ENCODE peak calls at places on chromosomes 1 and 21, in eight cellular contexts. C, A, Q, B, J, K, O and H are unnamed samples.

GRCh38 chr1:26827663-26828062 is 1.2 kb downstream of the ZDHHC18 start:
- DNase-seq in K (no peak), O (no peak), Q (no peak), C (no peak), J (no peak), A (no peak), B (no peak), H (no peak)

GRCh38 chr1:201136696-201137392 is 9.9 kb upstream of the ASCL5 start:
- DNase-seq in C (no peak), K (no peak), A (no peak), B (no peak), O (no peak), J (no peak), Q (no peak), H (no peak)

GRCh38 chr1:203733009-203733863 is 31.7 kb upstream of the LAX1 start:
- DNase-seq in A (no peak), K (no peak), O (no peak), J (no peak), C (no peak), Q (no peak), B (no peak), H (no peak)

GRCh38 chr1:109454497-109455133 is 11.7 kb upstream of the SYPL2 start:
- DNase-seq in Q (no peak), K (no peak), O (no peak), C (no peak), A (no peak), B (peak), J (no peak), H (no peak)

GRCh38 chr1:64038965-64039926 is 164.2 kb upstream of the UBE2U start:
- DNase-seq in Q (peak), J (no peak), K (peak), A (no peak), C (no peak), O (peak), B (peak), H (peak)

GRCh38 chr1:4590766-4591165 is 63.6 kb upstream of the AJAP1 start:
- DNase-seq in A (no peak), O (no peak), B (no peak), K (no peak), J (no peak), C (no peak), Q (no peak), H (no peak)

GRCh38 chr1:93042134-93042821 is 36.8 kb upstream of the MTF2 start:
- DNase-seq in J (peak), O (no peak), Q (no peak), A (no peak), K (no peak), C (no peak), B (no peak), H (no peak)

GRCh38 chr1:24555591-24556413 is at the start of gene NCMAP:
- DNase-seq in C (no peak), J (peak), A (peak), K (peak), Q (no peak), O (no peak), B (no peak), H (no peak)

GRCh38 chr1:40877681-40878080 is 15.5 kb upstream of the CITED4 start:
- DNase-seq in Q (no peak), J (peak), C (no peak), B (peak), O (peak), A (peak), K (no peak), H (peak)

DNA sequence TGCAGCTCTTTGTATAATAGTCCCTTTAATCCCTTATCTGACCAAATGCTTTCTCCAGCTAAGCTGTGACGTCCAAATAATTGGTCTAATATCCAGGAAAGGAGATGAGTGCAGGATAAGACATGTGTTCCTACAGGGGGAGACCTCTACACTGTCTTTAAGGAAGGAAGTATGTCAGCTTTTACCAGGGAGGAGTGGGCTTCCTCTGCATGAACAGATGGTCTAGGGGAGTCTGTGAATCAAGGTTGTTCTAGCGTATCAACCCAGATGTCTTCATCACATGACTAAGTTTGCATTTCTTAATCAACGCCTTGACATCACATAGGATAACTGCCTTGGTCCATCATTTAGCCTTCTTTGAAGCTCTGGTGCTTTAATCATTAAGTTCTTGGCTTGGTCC is 528.2 kb downstream of the MRPL39 start:
- DNase-seq in K (no peak), B (no peak), A (no peak), C (no peak), J (no peak), Q (no peak), O (no peak), H (no peak)
- TF ChIP-seq CTCF in K (no peak), B (no peak), A (no peak), C (no peak), J (no peak), Q (no peak), O (no peak), H (no peak)

GRCh38 chr1:6338685-6339084 is 54.9 kb downstream of the ACOT7 start:
- DNase-seq in O (no peak), J (no peak), B (no peak), A (no peak), Q (no peak), C (no peak), K (no peak), H (no peak)
- H3K4me3 ChIP-seq in O (no peak), J (no peak), B (no peak), A (no peak), Q (no peak), C (no peak), K (no peak), H (no peak)

DNA sequence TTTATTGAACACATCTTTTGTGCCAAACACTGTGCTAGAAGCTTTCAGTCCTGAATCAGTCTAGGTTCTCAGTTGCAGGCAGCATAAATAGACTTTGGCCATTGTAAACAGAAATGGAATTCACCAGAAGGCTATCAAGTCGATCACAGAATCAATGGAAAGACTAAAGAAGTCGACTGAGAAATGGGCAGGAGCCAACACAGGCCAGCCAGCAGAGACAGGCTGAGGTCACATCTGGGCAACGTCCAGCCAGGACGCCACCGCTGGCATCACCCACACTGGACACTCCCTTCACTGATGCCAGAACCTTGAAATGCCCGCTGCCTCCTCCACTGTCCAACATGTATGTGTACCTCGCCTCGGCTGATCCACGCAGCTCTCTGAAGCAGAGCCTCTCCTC is 5.5 kb upstream of the CNTN2 start:
- DNase-seq in O (no peak), K (no peak), B (no peak), A (no peak), Q (no peak), C (no peak), J (no peak), H (no peak)
- TF ChIP-seq CTCF in O (no peak), K (no peak), B (no peak), A (no peak), Q (no peak), C (no peak), J (no peak), H (no peak)

GRCh38 chr1:2049517-2050481 is at the start of gene PRKCZ:
- DNase-seq in O (peak), A (peak), J (peak), Q (no peak), C (peak), B (no peak), K (peak), H (peak)

GRCh38 chr1:2047749-2048729 is 2.2 kb upstream of the PRKCZ start:
- DNase-seq in K (no peak), B (no peak), C (peak), A (no peak), O (no peak), Q (no peak), J (peak), H (no peak)

GRCh38 chr1:2050482-2050792 is 226 bp downstream of the PRKCZ start:
- DNase-seq in A (no peak), C (no peak), K (no peak), O (no peak), Q (no peak), B (no peak), J (no peak), H (peak)

GRCh38 chr1:2050793-2051682 is 827 bp downstream of the PRKCZ start:
- DNase-seq in O (no peak), B (no peak), C (peak), K (no peak), Q (no peak), A (no peak), J (no peak), H (no peak)

GRCh38 chr1:2049225-2049516 is 1.0 kb upstream of the PRKCZ start:
- DNase-seq in O (no peak), A (no peak), B (no peak), Q (no peak), J (no peak), C (no peak), K (no peak), H (no peak)
- H3K4me3 ChIP-seq in O (peak), A (peak), B (no peak), Q (no peak), J (peak), C (no peak), K (peak), H (no peak)

GRCh38 chr1:44029260-44029910 is 1.9 kb downstream of the SLC6A9 start:
- DNase-seq in B (no peak), A (no peak), K (no peak), O (no peak), Q (no peak), J (no peak), C (no peak), H (no peak)

GRCh38 chr1:44031051-44031899 is at the start of gene SLC6A9:
- DNase-seq in J (peak), O (no peak), Q (peak), A (peak), C (no peak), B (peak), K (no peak), H (peak)

GRCh38 chr1:44031900-44032817 is 897 bp upstream of the SLC6A9 start:
- DNase-seq in O (no peak), B (no peak), C (no peak), K (no peak), Q (no peak), A (no peak), J (peak), H (no peak)

GRCh38 chr1:44029911-44030605 is 1.2 kb downstream of the SLC6A9 start:
- DNase-seq in B (peak), J (peak), K (peak), A (peak), C (peak), Q (no peak), O (peak), H (peak)

DNA sequence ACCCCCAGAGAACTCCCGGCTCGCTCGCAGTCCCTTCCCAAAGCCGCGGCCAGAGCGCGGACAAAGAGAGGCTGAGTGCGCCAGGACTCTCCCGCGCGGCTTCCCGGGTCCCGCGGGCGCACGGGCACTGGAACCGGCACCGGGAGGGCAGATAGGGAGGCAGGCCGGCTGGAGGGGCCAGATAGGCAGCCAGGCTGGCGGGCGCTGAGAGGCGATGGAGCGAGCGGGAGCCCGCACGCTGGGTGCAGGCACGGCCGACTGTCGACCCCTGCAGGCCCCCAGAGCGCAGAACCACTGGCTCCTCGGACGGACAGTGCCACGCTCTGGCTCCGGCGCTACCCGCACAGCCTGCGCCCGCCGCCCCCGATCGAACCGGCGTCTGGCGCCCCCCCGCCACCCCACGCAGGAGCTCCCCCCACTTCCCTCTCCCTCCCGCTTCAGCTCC is 634 bp downstream of the SLC6A9 start:
- DNase-seq in A (peak), K (no peak), J (no peak), B (peak), Q (no peak), C (no peak), O (no peak), H (peak)
- TF ChIP-seq CTCF in A (peak), K (no peak), J (no peak), B (peak), Q (peak), C (no peak), O (peak), H (peak)